ENCODE peak calls at places on chromosomes 3 and 15, in four cellular contexts. One of them, this sample, is unnamed. For H3K36me3, the result is how much of the 10 kb centered on the place peaks cover.

GRCh38 chr3:25037049-25037547 is 391.0 kb upstream of the RARB start:
- DNase-seq in prostate gland: peak
- DNase-seq in gastrocnemius medialis: no peak
- DNase-seq in keratinocyte: no peak
- DNase-seq in this sample: no peak

GRCh38 chr15:74156678-74157411 is 16.7 kb upstream of the ISLR start:
- DNase-seq in prostate gland: no peak
- DNase-seq in keratinocyte: no peak
- DNase-seq in gastrocnemius medialis: peak
- DNase-seq in this sample: no peak

GRCh38 chr15:96115642-96116041 is 214.9 kb upstream of the NR2F2 start:
- DNase-seq in keratinocyte: no peak
- DNase-seq in gastrocnemius medialis: no peak
- DNase-seq in prostate gland: no peak
- DNase-seq in this sample: peak

GRCh38 chr3:121985841-121986240 is 36.2 kb downstream of the ILDR1 start:
- DNase-seq in gastrocnemius medialis: no peak
- DNase-seq in keratinocyte: no peak
- DNase-seq in prostate gland: no peak
- DNase-seq in this sample: no peak

GRCh38 chr3:171755015-171755589 is 55.2 kb downstream of the PLD1 start:
- DNase-seq in keratinocyte: no peak
- DNase-seq in gastrocnemius medialis: no peak
- DNase-seq in prostate gland: no peak
- DNase-seq in this sample: no peak

GRCh38 chr15:41796457-41796856 is 22.2 kb downstream of the MAPKBP1 start:
- DNase-seq in gastrocnemius medialis: no peak
- DNase-seq in prostate gland: no peak
- DNase-seq in keratinocyte: no peak
- DNase-seq in this sample: no peak

GRCh38 chr15:101378356-101378755 is 83.3 kb upstream of the SNRPA1 start:
- DNase-seq in gastrocnemius medialis: no peak
- DNase-seq in keratinocyte: no peak
- DNase-seq in prostate gland: no peak
- DNase-seq in this sample: no peak

GRCh38 chr15:85044251-85044853 is 62.7 kb downstream of the PDE8A start:
- DNase-seq in gastrocnemius medialis: peak
- DNase-seq in keratinocyte: peak
- DNase-seq in prostate gland: peak
- DNase-seq in this sample: peak

GRCh38 chr3:151230644-151231043 is 27.6 kb upstream of the GPR171 start:
- DNase-seq in prostate gland: no peak
- DNase-seq in gastrocnemius medialis: no peak
- DNase-seq in keratinocyte: no peak
- DNase-seq in this sample: no peak

GRCh38 chr3:157999246-157999645 is 107.0 kb downstream of the SHOX2 start:
- DNase-seq in gastrocnemius medialis: no peak
- DNase-seq in keratinocyte: no peak
- DNase-seq in prostate gland: no peak
- DNase-seq in this sample: no peak

GRCh38 chr15:31069360-31070000 is 32.0 kb downstream of the TRPM1 start:
- DNase-seq in gastrocnemius medialis: no peak
- DNase-seq in keratinocyte: no peak
- DNase-seq in prostate gland: peak
- DNase-seq in this sample: no peak

GRCh38 chr15:98865397-98866339 is 141.9 kb downstream of the PGPEP1L start:
- DNase-seq in keratinocyte: no peak
- DNase-seq in gastrocnemius medialis: peak
- DNase-seq in prostate gland: peak
- DNase-seq in this sample: no peak

GRCh38 chr15:55318588-55319494 is at the start of the genes PIGB and PIGBOS1:
- DNase-seq in keratinocyte: peak
- DNase-seq in prostate gland: peak
- DNase-seq in gastrocnemius medialis: peak
- DNase-seq in this sample: peak
- TF ChIP-seq CTCF in keratinocyte: no peak
- TF ChIP-seq CTCF in prostate gland: no peak
- TF ChIP-seq CTCF in gastrocnemius medialis: peak
- TF ChIP-seq CTCF in this sample: no peak

GRCh38 chr15:66293419-66294156 is at the start of gene DIS3L:
- DNase-seq in gastrocnemius medialis: peak
- DNase-seq in keratinocyte: no peak
- DNase-seq in prostate gland: peak
- DNase-seq in this sample: no peak

GRCh38 chr15:66292261-66293084 is 895 bp upstream of the DIS3L start:
- DNase-seq in prostate gland: no peak
- DNase-seq in keratinocyte: no peak
- DNase-seq in gastrocnemius medialis: no peak
- DNase-seq in this sample: no peak

GRCh38 chr15:66294157-66294931 is 976 bp downstream of the DIS3L start:
- DNase-seq in prostate gland: no peak
- DNase-seq in gastrocnemius medialis: no peak
- DNase-seq in keratinocyte: peak
- DNase-seq in this sample: peak

GRCh38 chr15:66293085-66293418 is 316 bp upstream of the DIS3L start:
- DNase-seq in gastrocnemius medialis: no peak
- DNase-seq in keratinocyte: no peak
- DNase-seq in prostate gland: no peak
- DNase-seq in this sample: no peak

DNA sequence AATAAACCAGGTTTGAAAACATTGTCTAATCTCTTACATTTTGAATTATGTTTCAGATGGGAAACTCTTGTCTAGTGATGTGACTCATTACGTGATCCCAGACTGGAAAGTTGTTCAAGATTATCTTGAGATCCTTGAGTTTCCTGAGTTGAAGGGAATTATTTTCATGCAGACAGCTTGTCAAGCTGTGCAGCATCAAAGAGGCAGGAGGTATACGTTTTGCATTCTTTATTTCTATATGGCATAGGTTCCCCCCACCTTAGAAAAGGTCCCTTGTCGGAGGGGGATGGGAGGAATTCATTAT is 1.5 kb downstream of the DIS3L start:
- DNase-seq in gastrocnemius medialis: no peak
- DNase-seq in prostate gland: no peak
- DNase-seq in keratinocyte: no peak
- DNase-seq in this sample: no peak
- H3K4me3 ChIP-seq in gastrocnemius medialis: peak
- H3K4me3 ChIP-seq in prostate gland: peak
- H3K4me3 ChIP-seq in keratinocyte: peak
- H3K4me3 ChIP-seq in this sample: no peak

GRCh38 chr3:31673950-31674349 is 141.2 kb downstream of the STT3B start:
- DNase-seq in keratinocyte: no peak
- DNase-seq in gastrocnemius medialis: no peak
- DNase-seq in prostate gland: no peak
- DNase-seq in this sample: no peak

GRCh38 chr3:31670136-31670535 is 137.4 kb downstream of the STT3B start:
- DNase-seq in prostate gland: no peak
- DNase-seq in gastrocnemius medialis: no peak
- DNase-seq in keratinocyte: no peak
- DNase-seq in this sample: no peak

GRCh38 chr3:31671456-31671855 is 138.7 kb downstream of the STT3B start:
- DNase-seq in gastrocnemius medialis: no peak
- DNase-seq in keratinocyte: no peak
- DNase-seq in prostate gland: no peak
- DNase-seq in this sample: no peak

GRCh38 chr3:31670722-31671121 is 138.0 kb downstream of the STT3B start:
- DNase-seq in gastrocnemius medialis: no peak
- DNase-seq in keratinocyte: no peak
- DNase-seq in prostate gland: no peak
- DNase-seq in this sample: no peak

GRCh38 chr3:31671976-31672375 is 139.3 kb downstream of the STT3B start:
- DNase-seq in prostate gland: no peak
- DNase-seq in gastrocnemius medialis: no peak
- DNase-seq in keratinocyte: no peak
- DNase-seq in this sample: no peak
- H3K36me3 ChIP-seq in prostate gland: under half
- H3K36me3 ChIP-seq in gastrocnemius medialis: under half
- H3K36me3 ChIP-seq in keratinocyte: under half
- H3K36me3 ChIP-seq in this sample: under half

GRCh38 chr3:8647137-8647970 is 2.8 kb upstream of the SSUH2 start:
- DNase-seq in prostate gland: no peak
- DNase-seq in gastrocnemius medialis: no peak
- DNase-seq in keratinocyte: no peak
- DNase-seq in this sample: no peak
- TF ChIP-seq CTCF in prostate gland: no peak
- TF ChIP-seq CTCF in gastrocnemius medialis: no peak
- TF ChIP-seq CTCF in keratinocyte: no peak
- TF ChIP-seq CTCF in this sample: no peak

GRCh38 chr15:45129651-45130129 is at the start of the genes DUOX1 and DUOXA1:
- DNase-seq in gastrocnemius medialis: no peak
- DNase-seq in keratinocyte: no peak
- DNase-seq in prostate gland: peak
- DNase-seq in this sample: no peak
- H3K4me3 ChIP-seq in gastrocnemius medialis: peak
- H3K4me3 ChIP-seq in keratinocyte: peak
- H3K4me3 ChIP-seq in prostate gland: peak
- H3K4me3 ChIP-seq in this sample: no peak

DNA sequence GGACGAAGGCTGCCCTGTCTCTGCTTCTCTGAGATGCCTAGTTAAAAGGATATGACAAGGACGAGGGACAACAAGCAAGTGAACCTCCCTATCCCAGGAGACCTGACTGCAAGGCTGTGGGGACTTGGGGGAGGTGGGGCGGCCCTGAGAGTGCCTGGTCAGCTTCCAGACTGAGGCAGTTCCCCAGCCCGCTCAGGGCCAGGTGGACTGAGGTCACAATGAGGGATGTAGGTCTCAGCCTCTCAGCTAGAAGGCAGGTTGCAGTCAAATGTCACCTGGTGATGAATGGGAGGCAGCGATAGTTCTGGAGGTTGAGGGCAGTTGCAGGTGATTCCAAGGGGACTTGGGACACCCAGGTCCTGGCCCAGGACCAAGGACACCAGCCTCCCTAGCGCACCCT is 30.6 kb downstream of the TKT start:
- DNase-seq in keratinocyte: no peak
- DNase-seq in prostate gland: no peak
- DNase-seq in gastrocnemius medialis: no peak
- DNase-seq in this sample: no peak
- H3K36me3 ChIP-seq in keratinocyte: half or more
- H3K36me3 ChIP-seq in prostate gland: under half
- H3K36me3 ChIP-seq in gastrocnemius medialis: under half
- H3K36me3 ChIP-seq in this sample: under half

DNA sequence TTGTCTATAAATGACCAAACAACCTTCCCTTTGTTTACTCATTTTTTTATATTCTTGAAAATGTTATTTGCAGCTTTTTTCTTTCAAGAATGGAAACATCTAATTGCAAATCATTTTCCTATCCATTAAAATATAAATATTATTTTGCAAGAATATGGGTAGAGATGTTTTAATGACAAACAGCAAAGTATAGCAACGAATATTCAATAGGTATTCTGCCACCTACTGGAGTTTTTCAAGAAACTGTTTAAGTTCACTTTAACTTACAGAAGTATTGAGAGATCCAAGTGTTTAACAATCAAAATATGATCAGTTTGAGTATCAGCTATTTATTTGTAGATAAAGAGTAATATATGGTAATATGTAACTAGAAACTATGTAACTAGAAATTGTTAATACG is 6.9 kb upstream of the EOGT start:
- DNase-seq in prostate gland: no peak
- DNase-seq in keratinocyte: no peak
- DNase-seq in gastrocnemius medialis: no peak
- DNase-seq in this sample: no peak
- TF ChIP-seq CTCF in prostate gland: no peak
- TF ChIP-seq CTCF in keratinocyte: no peak
- TF ChIP-seq CTCF in gastrocnemius medialis: no peak
- TF ChIP-seq CTCF in this sample: no peak

GRCh38 chr15:70214941-70215635 is 117.4 kb upstream of the TLE3 start:
- DNase-seq in keratinocyte: no peak
- DNase-seq in gastrocnemius medialis: no peak
- DNase-seq in prostate gland: no peak
- DNase-seq in this sample: no peak

GRCh38 chr15:70217246-70218160 is 119.8 kb upstream of the TLE3 start:
- DNase-seq in prostate gland: no peak
- DNase-seq in keratinocyte: no peak
- DNase-seq in gastrocnemius medialis: no peak
- DNase-seq in this sample: no peak

GRCh38 chr15:70213779-70214178 is 116.1 kb upstream of the TLE3 start:
- DNase-seq in gastrocnemius medialis: no peak
- DNase-seq in prostate gland: no peak
- DNase-seq in keratinocyte: no peak
- DNase-seq in this sample: no peak

GRCh38 chr15:70214266-70214665 is 116.5 kb upstream of the TLE3 start:
- DNase-seq in prostate gland: no peak
- DNase-seq in keratinocyte: no peak
- DNase-seq in gastrocnemius medialis: no peak
- DNase-seq in this sample: no peak

DNA sequence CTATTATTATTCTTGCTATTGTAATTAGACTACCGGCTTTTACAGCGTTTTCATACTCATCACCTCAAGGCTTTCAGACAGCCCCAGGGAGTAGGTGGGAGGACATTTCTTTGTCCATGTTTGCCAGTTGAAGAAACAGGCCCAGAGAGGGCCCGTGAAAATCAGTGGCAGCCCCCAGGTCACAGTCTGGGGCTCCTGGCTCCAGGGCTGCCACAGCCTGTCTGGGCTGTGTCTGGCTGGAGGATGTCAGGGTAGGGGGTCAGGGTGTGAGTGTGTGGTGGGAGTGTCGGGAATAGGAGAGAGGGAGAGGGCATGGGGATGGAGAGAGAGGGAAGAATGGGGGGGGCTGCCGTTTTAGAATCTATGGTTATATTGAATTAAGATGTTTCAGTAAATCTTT is 118.2 kb upstream of the TLE3 start:
- DNase-seq in prostate gland: no peak
- DNase-seq in keratinocyte: no peak
- DNase-seq in gastrocnemius medialis: no peak
- DNase-seq in this sample: no peak
- H3K4me3 ChIP-seq in prostate gland: no peak
- H3K4me3 ChIP-seq in keratinocyte: no peak
- H3K4me3 ChIP-seq in gastrocnemius medialis: no peak
- H3K4me3 ChIP-seq in this sample: no peak

GRCh38 chr3:188192034-188192433 is 38.1 kb downstream of the LPP start:
- DNase-seq in prostate gland: no peak
- DNase-seq in gastrocnemius medialis: no peak
- DNase-seq in keratinocyte: no peak
- DNase-seq in this sample: no peak
- H3K36me3 ChIP-seq in prostate gland: under half
- H3K36me3 ChIP-seq in gastrocnemius medialis: under half
- H3K36me3 ChIP-seq in keratinocyte: under half
- H3K36me3 ChIP-seq in this sample: under half

GRCh38 chr3:184129012-184129411 is 6.1 kb upstream of the EIF2B5 start:
- DNase-seq in prostate gland: peak
- DNase-seq in gastrocnemius medialis: no peak
- DNase-seq in keratinocyte: no peak
- DNase-seq in this sample: no peak
- TF ChIP-seq CTCF in prostate gland: no peak
- TF ChIP-seq CTCF in gastrocnemius medialis: no peak
- TF ChIP-seq CTCF in keratinocyte: peak
- TF ChIP-seq CTCF in this sample: peak